ENCODE peak calls at places on chromosomes 12 and 14, in nine cellular contexts. One of them, this sample, is unnamed. For H3K36me3, the result is how much of the 10 kb centered on the place peaks cover.

GRCh38 chr14:61561657-61562276 is 133.5 kb upstream of the HIF1A start:
- DNase-seq in adrenal gland: peak
- DNase-seq in psoas muscle: peak
- DNase-seq in OCI-LY7: no peak
- DNase-seq in naive thymus-derived CD4-positive, alpha-beta T cell: no peak
- DNase-seq in heart left ventricle: peak
- DNase-seq in right lobe of liver: peak
- DNase-seq in iPS DF 6.9: no peak
- DNase-seq in astrocyte: peak
- DNase-seq in this sample: peak

GRCh38 chr12:4288296-4289019 is 14.9 kb downstream of the CCND2 start:
- DNase-seq in iPS DF 6.9: no peak
- DNase-seq in right lobe of liver: no peak
- DNase-seq in adrenal gland: no peak
- DNase-seq in astrocyte: no peak
- DNase-seq in OCI-LY7: no peak
- DNase-seq in heart left ventricle: no peak
- DNase-seq in psoas muscle: no peak
- DNase-seq in naive thymus-derived CD4-positive, alpha-beta T cell: no peak
- DNase-seq in this sample: no peak

GRCh38 chr14:101757064-101757838 is 4.3 kb upstream of the PPP2R5C start:
- DNase-seq in psoas muscle: no peak
- DNase-seq in heart left ventricle: no peak
- DNase-seq in astrocyte: no peak
- DNase-seq in iPS DF 6.9: no peak
- DNase-seq in right lobe of liver: no peak
- DNase-seq in OCI-LY7: no peak
- DNase-seq in adrenal gland: no peak
- DNase-seq in naive thymus-derived CD4-positive, alpha-beta T cell: no peak
- DNase-seq in this sample: no peak

GRCh38 chr14:64500088-64500487 is 3.5 kb downstream of the ZBTB25 start:
- DNase-seq in heart left ventricle: no peak
- DNase-seq in OCI-LY7: no peak
- DNase-seq in adrenal gland: no peak
- DNase-seq in right lobe of liver: no peak
- DNase-seq in astrocyte: no peak
- DNase-seq in psoas muscle: no peak
- DNase-seq in iPS DF 6.9: no peak
- DNase-seq in naive thymus-derived CD4-positive, alpha-beta T cell: no peak
- DNase-seq in this sample: no peak

GRCh38 chr12:121796855-121797751 is 3.6 kb upstream of the RHOF start:
- DNase-seq in heart left ventricle: peak
- DNase-seq in right lobe of liver: peak
- DNase-seq in naive thymus-derived CD4-positive, alpha-beta T cell: no peak
- DNase-seq in psoas muscle: peak
- DNase-seq in iPS DF 6.9: no peak
- DNase-seq in adrenal gland: peak
- DNase-seq in OCI-LY7: no peak
- DNase-seq in astrocyte: peak
- DNase-seq in this sample: peak

GRCh38 chr12:52010152-52010622 is 3.4 kb downstream of the TAMALIN start:
- DNase-seq in naive thymus-derived CD4-positive, alpha-beta T cell: no peak
- DNase-seq in astrocyte: peak
- DNase-seq in adrenal gland: peak
- DNase-seq in iPS DF 6.9: no peak
- DNase-seq in right lobe of liver: no peak
- DNase-seq in psoas muscle: peak
- DNase-seq in OCI-LY7: no peak
- DNase-seq in heart left ventricle: peak
- DNase-seq in this sample: no peak

GRCh38 chr12:54452628-54453027 is 20.8 kb downstream of the GTSF1 start:
- DNase-seq in adrenal gland: no peak
- DNase-seq in naive thymus-derived CD4-positive, alpha-beta T cell: no peak
- DNase-seq in OCI-LY7: no peak
- DNase-seq in right lobe of liver: no peak
- DNase-seq in psoas muscle: no peak
- DNase-seq in heart left ventricle: no peak
- DNase-seq in astrocyte: no peak
- DNase-seq in iPS DF 6.9: no peak
- DNase-seq in this sample: no peak

GRCh38 chr12:105363890-105364289 is 33.4 kb downstream of the C12orf75 start:
- DNase-seq in OCI-LY7: peak
- DNase-seq in iPS DF 6.9: no peak
- DNase-seq in adrenal gland: no peak
- DNase-seq in psoas muscle: no peak
- DNase-seq in astrocyte: no peak
- DNase-seq in right lobe of liver: no peak
- DNase-seq in naive thymus-derived CD4-positive, alpha-beta T cell: no peak
- DNase-seq in heart left ventricle: no peak
- DNase-seq in this sample: no peak

GRCh38 chr14:68792022-68792829 is 641 bp downstream of the ZFP36L1 start:
- DNase-seq in OCI-LY7: peak
- DNase-seq in right lobe of liver: no peak
- DNase-seq in heart left ventricle: no peak
- DNase-seq in naive thymus-derived CD4-positive, alpha-beta T cell: no peak
- DNase-seq in adrenal gland: peak
- DNase-seq in psoas muscle: no peak
- DNase-seq in astrocyte: no peak
- DNase-seq in iPS DF 6.9: no peak
- DNase-seq in this sample: no peak

GRCh38 chr14:72377016-72377415 is 444.8 kb downstream of the RGS6 start:
- DNase-seq in right lobe of liver: no peak
- DNase-seq in astrocyte: no peak
- DNase-seq in adrenal gland: no peak
- DNase-seq in psoas muscle: no peak
- DNase-seq in heart left ventricle: no peak
- DNase-seq in iPS DF 6.9: no peak
- DNase-seq in naive thymus-derived CD4-positive, alpha-beta T cell: no peak
- DNase-seq in OCI-LY7: no peak
- DNase-seq in this sample: no peak

GRCh38 chr14:22839159-22839779 is 2.9 kb downstream of the MMP14 start:
- DNase-seq in adrenal gland: no peak
- DNase-seq in OCI-LY7: no peak
- DNase-seq in heart left ventricle: no peak
- DNase-seq in naive thymus-derived CD4-positive, alpha-beta T cell: no peak
- DNase-seq in astrocyte: no peak
- DNase-seq in psoas muscle: peak
- DNase-seq in right lobe of liver: no peak
- DNase-seq in iPS DF 6.9: no peak
- DNase-seq in this sample: no peak

GRCh38 chr14:105248368-105249174 is at the start of gene BTBD6:
- DNase-seq in iPS DF 6.9: peak
- DNase-seq in adrenal gland: peak
- DNase-seq in psoas muscle: peak
- DNase-seq in heart left ventricle: peak
- DNase-seq in naive thymus-derived CD4-positive, alpha-beta T cell: peak
- DNase-seq in astrocyte: peak
- DNase-seq in OCI-LY7: peak
- DNase-seq in right lobe of liver: peak
- DNase-seq in this sample: peak
- H3K36me3 ChIP-seq in iPS DF 6.9: under half
- H3K36me3 ChIP-seq in adrenal gland: under half
- H3K36me3 ChIP-seq in psoas muscle: under half
- H3K36me3 ChIP-seq in heart left ventricle: under half
- H3K36me3 ChIP-seq in naive thymus-derived CD4-positive, alpha-beta T cell: under half
- H3K36me3 ChIP-seq in astrocyte: under half
- H3K36me3 ChIP-seq in OCI-LY7: under half
- H3K36me3 ChIP-seq in right lobe of liver: under half
- H3K36me3 ChIP-seq in this sample: under half

DNA sequence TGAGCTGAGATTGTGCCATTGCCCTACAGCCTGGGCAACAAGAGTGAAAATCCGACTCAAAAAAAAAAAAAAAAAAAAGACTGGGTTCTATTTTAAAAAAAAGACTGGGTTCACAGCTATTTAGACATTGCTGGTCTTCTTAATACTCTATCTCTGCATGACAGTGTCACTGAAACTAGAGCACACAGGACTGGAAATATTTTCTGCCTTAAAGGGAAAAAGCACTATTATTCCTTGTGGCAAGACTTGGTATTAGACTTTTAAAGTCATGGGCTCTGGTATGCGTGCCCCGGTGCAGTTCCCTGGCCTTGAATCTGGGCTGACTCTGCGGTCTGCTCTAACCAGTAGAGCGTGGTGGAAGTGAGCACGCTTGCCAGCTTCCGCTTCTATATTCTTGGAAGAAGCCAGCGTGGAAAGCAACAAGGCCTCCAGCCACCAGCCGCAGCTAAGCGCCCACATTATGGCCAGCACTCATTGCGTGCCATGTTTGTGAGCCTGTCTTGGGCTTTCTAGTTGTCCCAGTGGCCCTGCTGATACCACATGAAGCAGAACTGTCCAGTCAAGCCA is 31.3 kb downstream of the PRKAB1 start:
- DNase-seq in right lobe of liver: no peak
- DNase-seq in adrenal gland: peak
- DNase-seq in heart left ventricle: no peak
- DNase-seq in OCI-LY7: no peak
- DNase-seq in iPS DF 6.9: no peak
- DNase-seq in naive thymus-derived CD4-positive, alpha-beta T cell: no peak
- DNase-seq in astrocyte: no peak
- DNase-seq in psoas muscle: no peak
- DNase-seq in this sample: no peak
- H3K36me3 ChIP-seq in right lobe of liver: under half
- H3K36me3 ChIP-seq in adrenal gland: under half
- H3K36me3 ChIP-seq in heart left ventricle: under half
- H3K36me3 ChIP-seq in OCI-LY7: half or more
- H3K36me3 ChIP-seq in iPS DF 6.9: under half
- H3K36me3 ChIP-seq in naive thymus-derived CD4-positive, alpha-beta T cell: under half
- H3K36me3 ChIP-seq in astrocyte: under half
- H3K36me3 ChIP-seq in psoas muscle: under half
- H3K36me3 ChIP-seq in this sample: under half

GRCh38 chr14:104786726-104787675 is 8.5 kb downstream of the AKT1 start:
- DNase-seq in right lobe of liver: no peak
- DNase-seq in naive thymus-derived CD4-positive, alpha-beta T cell: no peak
- DNase-seq in iPS DF 6.9: no peak
- DNase-seq in OCI-LY7: no peak
- DNase-seq in psoas muscle: no peak
- DNase-seq in astrocyte: no peak
- DNase-seq in heart left ventricle: no peak
- DNase-seq in adrenal gland: no peak
- DNase-seq in this sample: no peak
- H3K36me3 ChIP-seq in right lobe of liver: under half
- H3K36me3 ChIP-seq in naive thymus-derived CD4-positive, alpha-beta T cell: under half
- H3K36me3 ChIP-seq in iPS DF 6.9: under half
- H3K36me3 ChIP-seq in OCI-LY7: under half
- H3K36me3 ChIP-seq in psoas muscle: under half
- H3K36me3 ChIP-seq in astrocyte: under half
- H3K36me3 ChIP-seq in heart left ventricle: half or more
- H3K36me3 ChIP-seq in adrenal gland: under half
- H3K36me3 ChIP-seq in this sample: under half

GRCh38 chr12:50740307-50740706 is 23.6 kb upstream of the ATF1 start:
- DNase-seq in heart left ventricle: no peak
- DNase-seq in iPS DF 6.9: no peak
- DNase-seq in OCI-LY7: no peak
- DNase-seq in right lobe of liver: no peak
- DNase-seq in psoas muscle: no peak
- DNase-seq in adrenal gland: no peak
- DNase-seq in astrocyte: no peak
- DNase-seq in naive thymus-derived CD4-positive, alpha-beta T cell: no peak
- DNase-seq in this sample: no peak

GRCh38 chr12:50745861-50746260 is 18.0 kb upstream of the ATF1 start:
- DNase-seq in right lobe of liver: no peak
- DNase-seq in astrocyte: no peak
- DNase-seq in OCI-LY7: no peak
- DNase-seq in psoas muscle: no peak
- DNase-seq in heart left ventricle: no peak
- DNase-seq in naive thymus-derived CD4-positive, alpha-beta T cell: no peak
- DNase-seq in iPS DF 6.9: no peak
- DNase-seq in adrenal gland: no peak
- DNase-seq in this sample: no peak

GRCh38 chr12:50739611-50740010 is 24.3 kb upstream of the ATF1 start:
- DNase-seq in astrocyte: no peak
- DNase-seq in right lobe of liver: no peak
- DNase-seq in naive thymus-derived CD4-positive, alpha-beta T cell: no peak
- DNase-seq in iPS DF 6.9: no peak
- DNase-seq in heart left ventricle: no peak
- DNase-seq in OCI-LY7: no peak
- DNase-seq in psoas muscle: no peak
- DNase-seq in adrenal gland: no peak
- DNase-seq in this sample: no peak

GRCh38 chr12:50747817-50748216 is 16.1 kb upstream of the ATF1 start:
- DNase-seq in heart left ventricle: no peak
- DNase-seq in psoas muscle: no peak
- DNase-seq in astrocyte: no peak
- DNase-seq in iPS DF 6.9: no peak
- DNase-seq in right lobe of liver: peak
- DNase-seq in adrenal gland: no peak
- DNase-seq in naive thymus-derived CD4-positive, alpha-beta T cell: no peak
- DNase-seq in OCI-LY7: no peak
- DNase-seq in this sample: no peak

GRCh38 chr12:50742776-50743175 is 21.1 kb upstream of the ATF1 start:
- DNase-seq in iPS DF 6.9: no peak
- DNase-seq in astrocyte: no peak
- DNase-seq in adrenal gland: no peak
- DNase-seq in naive thymus-derived CD4-positive, alpha-beta T cell: no peak
- DNase-seq in psoas muscle: no peak
- DNase-seq in heart left ventricle: no peak
- DNase-seq in OCI-LY7: no peak
- DNase-seq in right lobe of liver: no peak
- DNase-seq in this sample: no peak
- H3K36me3 ChIP-seq in iPS DF 6.9: under half
- H3K36me3 ChIP-seq in astrocyte: half or more
- H3K36me3 ChIP-seq in adrenal gland: under half
- H3K36me3 ChIP-seq in naive thymus-derived CD4-positive, alpha-beta T cell: under half
- H3K36me3 ChIP-seq in psoas muscle: under half
- H3K36me3 ChIP-seq in heart left ventricle: half or more
- H3K36me3 ChIP-seq in OCI-LY7: under half
- H3K36me3 ChIP-seq in right lobe of liver: under half
- H3K36me3 ChIP-seq in this sample: under half

GRCh38 chr12:27193106-27193505 is 51.0 kb upstream of the STK38L start:
- DNase-seq in adrenal gland: no peak
- DNase-seq in OCI-LY7: no peak
- DNase-seq in iPS DF 6.9: no peak
- DNase-seq in naive thymus-derived CD4-positive, alpha-beta T cell: no peak
- DNase-seq in astrocyte: peak
- DNase-seq in psoas muscle: no peak
- DNase-seq in right lobe of liver: peak
- DNase-seq in heart left ventricle: no peak
- DNase-seq in this sample: no peak

GRCh38 chr12:27187697-27188096 is 56.4 kb upstream of the STK38L start:
- DNase-seq in adrenal gland: no peak
- DNase-seq in astrocyte: no peak
- DNase-seq in OCI-LY7: no peak
- DNase-seq in heart left ventricle: no peak
- DNase-seq in iPS DF 6.9: no peak
- DNase-seq in psoas muscle: no peak
- DNase-seq in right lobe of liver: no peak
- DNase-seq in naive thymus-derived CD4-positive, alpha-beta T cell: no peak
- DNase-seq in this sample: no peak

GRCh38 chr12:27192118-27192802 is 51.8 kb upstream of the STK38L start:
- DNase-seq in iPS DF 6.9: no peak
- DNase-seq in right lobe of liver: no peak
- DNase-seq in adrenal gland: no peak
- DNase-seq in OCI-LY7: no peak
- DNase-seq in astrocyte: no peak
- DNase-seq in naive thymus-derived CD4-positive, alpha-beta T cell: no peak
- DNase-seq in psoas muscle: no peak
- DNase-seq in heart left ventricle: no peak
- DNase-seq in this sample: no peak

GRCh38 chr12:27191531-27191930 is 52.6 kb upstream of the STK38L start:
- DNase-seq in right lobe of liver: no peak
- DNase-seq in psoas muscle: no peak
- DNase-seq in astrocyte: no peak
- DNase-seq in adrenal gland: no peak
- DNase-seq in iPS DF 6.9: no peak
- DNase-seq in naive thymus-derived CD4-positive, alpha-beta T cell: no peak
- DNase-seq in heart left ventricle: no peak
- DNase-seq in OCI-LY7: no peak
- DNase-seq in this sample: no peak

GRCh38 chr12:27190761-27191160 is 53.3 kb upstream of the STK38L start:
- DNase-seq in heart left ventricle: no peak
- DNase-seq in psoas muscle: no peak
- DNase-seq in OCI-LY7: no peak
- DNase-seq in astrocyte: peak
- DNase-seq in right lobe of liver: no peak
- DNase-seq in naive thymus-derived CD4-positive, alpha-beta T cell: no peak
- DNase-seq in adrenal gland: no peak
- DNase-seq in iPS DF 6.9: no peak
- DNase-seq in this sample: no peak
- H3K36me3 ChIP-seq in heart left ventricle: under half
- H3K36me3 ChIP-seq in psoas muscle: under half
- H3K36me3 ChIP-seq in OCI-LY7: under half
- H3K36me3 ChIP-seq in astrocyte: under half
- H3K36me3 ChIP-seq in right lobe of liver: under half
- H3K36me3 ChIP-seq in naive thymus-derived CD4-positive, alpha-beta T cell: under half
- H3K36me3 ChIP-seq in adrenal gland: under half
- H3K36me3 ChIP-seq in iPS DF 6.9: under half
- H3K36me3 ChIP-seq in this sample: under half

This sample was measured in left lung.